ENCODE peak calls at places on chromosomes 2 and 18, in eight cellular contexts. R is A549, D is brain microvascular endothelial cell, N is MCF 10A, H is neural crest cell, L is PC-9, X is kidney epithelial cell, W is nephron progenitor cell. Q is an unnamed sample.

GRCh38 chr2:27025861-27026851 is 6.6 kb upstream of the TMEM214 start:
- DNase-seq in R (no peak), D (no peak), N (no peak), H (no peak), L (no peak), X (no peak), W (no peak), Q (no peak)

GRCh38 chr2:241892299-241893137 is 23.0 kb downstream of the RTP5 start:
- DNase-seq in R (no peak), D (no peak), N (no peak), H (no peak), L (no peak), X (no peak), W (no peak), Q (no peak)

GRCh38 chr18:35502062-35502461 is 4.3 kb upstream of the INO80C start:
- DNase-seq in R (no peak), D (no peak), N (peak), H (no peak), L (peak), X (no peak), W (no peak), Q (no peak)

GRCh38 chr2:149388120-149388816 is 57.9 kb downstream of the LYPD6 start:
- DNase-seq in R (no peak), D (no peak), N (peak), H (no peak), L (no peak), X (no peak), W (peak), Q (no peak)

GRCh38 chr2:241940329-241940728 is 70.8 kb downstream of the RTP5 start:
- DNase-seq in R (peak), D (no peak), N (no peak), H (no peak), L (no peak), X (no peak), W (no peak), Q (no peak)

GRCh38 chr2:114128725-114129124 is 238.8 kb downstream of the ACTR3 start:
- DNase-seq in R (no peak), D (no peak), N (no peak), H (no peak), L (no peak), X (no peak), W (no peak), Q (no peak)

GRCh38 chr2:143776531-143776930 is 647.3 kb downstream of the ARHGAP15 start:
- DNase-seq in R (no peak), D (no peak), N (no peak), H (no peak), L (no peak), X (no peak), W (no peak), Q (no peak)

GRCh38 chr18:76958692-76959341 is 136.5 kb downstream of the ZNF236 start:
- DNase-seq in R (no peak), D (peak), N (no peak), H (no peak), L (no peak), X (no peak), W (no peak), Q (no peak)

GRCh38 chr18:36711813-36712444 is 116.9 kb downstream of the TPGS2 start:
- DNase-seq in R (peak), D (peak), N (peak), H (no peak), L (peak), X (peak), W (no peak), Q (peak)

GRCh38 chr2:224646242-224646846 is 61.2 kb upstream of the CUL3 start:
- DNase-seq in R (peak), D (peak), N (peak), H (peak), L (no peak), X (no peak), W (no peak), Q (peak)
- TF ChIP-seq CTCF in R (peak), D (peak), N (peak), H (peak), L (peak), X (peak), W (peak), Q (peak)

GRCh38 chr2:173750332-173750731 is 214.8 kb downstream of the SP3 start:
- DNase-seq in R (no peak), D (no peak), N (no peak), H (no peak), L (no peak), X (peak), W (peak), Q (no peak)
- TF ChIP-seq CTCF in R (no peak), D (peak), N (no peak), H (no peak), L (no peak), X (peak), W (no peak), Q (no peak)

GRCh38 chr2:42923632-42924425 is 131.4 kb upstream of the HAAO start:
- DNase-seq in R (no peak), D (no peak), N (no peak), H (no peak), L (no peak), X (no peak), W (no peak), Q (no peak)
- TF ChIP-seq CTCF in R (no peak), D (peak), N (no peak), H (no peak), L (no peak), X (peak), W (no peak), Q (no peak)

GRCh38 chr2:12173271-12173942 is 427.0 kb downstream of the LPIN1 start:
- DNase-seq in R (no peak), D (no peak), N (peak), H (no peak), L (no peak), X (no peak), W (no peak), Q (no peak)
- TF ChIP-seq CTCF in R (no peak), D (peak), N (peak), H (no peak), L (peak), X (no peak), W (no peak), Q (no peak)

DNA sequence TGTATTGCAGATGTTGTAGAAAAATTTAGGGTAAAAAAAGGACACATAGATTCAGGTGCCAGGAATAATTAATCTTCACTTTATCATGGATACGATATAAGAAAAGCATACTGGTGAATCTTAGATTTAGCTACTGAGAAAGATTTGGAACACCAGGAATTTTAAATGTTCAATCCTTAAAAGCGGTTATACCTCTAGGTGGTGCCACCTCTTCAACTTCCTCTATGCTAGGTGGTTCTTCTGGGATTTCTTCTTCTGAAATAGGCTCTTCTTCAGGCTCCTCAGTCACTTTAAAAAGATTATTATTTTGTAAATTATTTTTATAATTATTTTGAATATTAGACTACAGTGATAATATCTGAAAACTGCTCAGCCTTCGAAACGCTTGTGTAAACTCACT is 133.1 kb downstream of the TTN start:
- DNase-seq in R (peak), D (no peak), N (peak), H (no peak), L (no peak), X (no peak), W (no peak), Q (no peak)
- TF ChIP-seq CTCF in R (no peak), D (peak), N (peak), H (no peak), L (peak), X (no peak), W (peak), Q (no peak)

GRCh38 chr2:86518498-86518897 is 44.7 kb downstream of the CHMP3 start:
- DNase-seq in R (peak), D (no peak), N (no peak), H (no peak), L (no peak), X (no peak), W (no peak), Q (peak)
- TF ChIP-seq CTCF in R (peak), D (peak), N (peak), H (peak), L (no peak), X (peak), W (no peak), Q (peak)

GRCh38 chr2:167862787-167863186 is 384.6 kb downstream of the STK39 start:
- DNase-seq in R (no peak), D (peak), N (peak), H (no peak), L (no peak), X (peak), W (no peak), Q (no peak)
- TF ChIP-seq CTCF in R (no peak), D (no peak), N (no peak), H (no peak), L (no peak), X (no peak), W (no peak), Q (no peak)

GRCh38 chr2:183359867-183360266 is 235.6 kb downstream of the NUP35 start:
- DNase-seq in R (no peak), D (peak), N (peak), H (no peak), L (no peak), X (no peak), W (no peak), Q (no peak)
- TF ChIP-seq CTCF in R (peak), D (peak), N (peak), H (peak), L (peak), X (peak), W (no peak), Q (no peak)

GRCh38 chr2:58039170-58039611 is 7.4 kb upstream of the VRK2 start:
- DNase-seq in R (no peak), D (peak), N (no peak), H (no peak), L (no peak), X (no peak), W (no peak), Q (no peak)

GRCh38 chr2:58044145-58044544 is 2.5 kb upstream of the VRK2 start:
- DNase-seq in R (no peak), D (no peak), N (no peak), H (no peak), L (no peak), X (no peak), W (no peak), Q (no peak)

GRCh38 chr2:58046335-58046584 is 346 bp upstream of the VRK2 start:
- DNase-seq in R (no peak), D (no peak), N (no peak), H (no peak), L (no peak), X (no peak), W (no peak), Q (no peak)

GRCh38 chr2:58045580-58046334 is 849 bp upstream of the VRK2 start:
- DNase-seq in R (no peak), D (no peak), N (no peak), H (no peak), L (no peak), X (no peak), W (no peak), Q (no peak)

DNA sequence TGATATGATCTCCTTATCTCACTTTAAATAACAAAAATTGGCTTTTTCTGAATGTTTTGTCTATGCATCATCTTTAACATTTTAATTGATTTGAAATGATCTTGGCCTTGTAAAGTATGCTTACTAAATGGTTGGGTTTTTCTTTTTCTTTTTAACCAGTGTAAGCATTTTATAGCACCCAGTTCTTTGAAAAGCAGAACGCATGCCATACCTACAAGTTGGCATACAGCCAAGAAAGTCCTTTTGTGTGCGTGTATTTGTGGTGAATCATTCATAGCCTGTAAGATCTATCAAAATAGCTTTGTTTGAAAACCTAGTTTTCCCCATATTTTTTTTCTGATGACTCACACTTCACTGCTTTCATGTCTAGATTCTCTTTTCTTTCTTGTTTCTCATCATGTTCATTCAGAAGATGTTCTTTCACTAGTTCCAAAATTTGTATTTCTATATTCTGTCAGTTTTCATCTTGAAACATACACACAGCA is 4.1 kb upstream of the VRK2 start:
- DNase-seq in R (peak), D (peak), N (peak), H (no peak), L (peak), X (peak), W (no peak), Q (peak)
- TF ChIP-seq CTCF in R (no peak), D (no peak), N (no peak), H (no peak), L (no peak), X (no peak), W (no peak), Q (no peak)

GRCh38 chr2:200585340-200585729 is 479 bp upstream of the AOX1 start:
- DNase-seq in R (no peak), D (no peak), N (no peak), H (no peak), L (no peak), X (no peak), W (no peak), Q (no peak)

GRCh38 chr2:200587007-200587616 is 1.3 kb downstream of the AOX1 start:
- DNase-seq in R (no peak), D (no peak), N (no peak), H (no peak), L (no peak), X (no peak), W (no peak), Q (no peak)

GRCh38 chr2:200586644-200586975 is 796 bp downstream of the AOX1 start:
- DNase-seq in R (no peak), D (no peak), N (no peak), H (no peak), L (no peak), X (no peak), W (no peak), Q (no peak)

GRCh38 chr2:200584639-200585038 is 1.2 kb upstream of the AOX1 start:
- DNase-seq in R (no peak), D (no peak), N (no peak), H (no peak), L (no peak), X (no peak), W (no peak), Q (no peak)

DNA sequence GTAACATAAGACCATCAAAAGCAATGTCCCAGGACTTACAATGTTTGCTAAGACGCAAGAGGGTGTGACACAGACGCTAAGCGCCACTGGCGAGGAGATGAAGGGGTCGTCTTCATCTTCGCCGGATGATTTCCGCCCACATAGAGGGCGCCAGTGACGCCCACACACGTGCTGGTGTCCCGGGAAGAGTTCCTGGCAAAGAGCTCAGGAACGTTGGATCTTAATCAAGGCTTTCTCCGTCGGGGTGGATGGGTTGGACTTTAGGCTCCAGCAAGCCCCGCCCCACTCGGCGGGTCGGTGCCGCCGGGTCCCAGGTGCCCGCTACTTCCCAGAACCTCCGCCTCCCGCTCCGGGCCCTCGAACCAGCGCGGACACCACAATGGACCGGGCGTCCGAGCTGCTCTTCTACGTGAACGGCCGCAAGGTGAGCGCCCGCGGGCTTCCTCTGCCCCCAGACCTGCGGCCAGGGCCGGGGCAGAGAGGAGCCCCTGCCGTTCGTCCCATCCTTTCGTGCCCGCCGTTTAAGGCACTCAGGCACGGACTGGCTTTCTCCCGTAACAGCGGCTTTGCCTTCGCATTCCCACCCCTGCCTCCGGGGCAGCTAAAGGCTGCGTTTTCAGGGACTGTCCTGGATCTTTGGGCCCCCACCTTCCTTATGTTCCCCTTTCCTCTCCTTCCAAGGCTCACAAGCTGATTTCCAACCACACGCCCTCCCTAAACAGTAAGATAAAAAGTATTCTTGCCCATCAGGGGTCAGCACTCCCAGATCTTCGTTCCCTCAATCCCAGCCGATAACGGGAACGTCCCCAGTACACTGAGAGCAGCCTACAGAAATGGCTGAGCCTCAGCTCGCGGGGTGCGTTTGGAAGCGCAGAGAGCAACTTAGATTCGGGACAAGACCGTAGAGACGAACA is at the start of gene AOX1:
- DNase-seq in R (no peak), D (peak), N (no peak), H (peak), L (no peak), X (no peak), W (peak), Q (peak)
- TF ChIP-seq CTCF in R (no peak), D (peak), N (no peak), H (no peak), L (no peak), X (peak), W (no peak), Q (no peak)